ENCODE peak calls at places on chromosomes 3 and 15, in eight cellular contexts. One of them, this sample, is unnamed.

GRCh38 chr3:153029350-153029749 is 132.7 kb upstream of the RAP2B start:
- DNase-seq in NCI-H748 treated with DMSO at 0.1 percent for 48 hours: no peak
- DNase-seq in GDM1: no peak
- DNase-seq in activated T-helper 1 cell treated with anti-CD3 and anti-CD28 coated beads, Interleukin-12 subunit alpha, Interleukin-12 subunit beta, Interleukin-2, Interleukin-4 antibody, amounts not matched to agents 30 ng/mL and 10 ng/mL and 1 ng/mL, durations not matched to agents 14 hours and 24 hours and 36 hours: no peak
- DNase-seq in left colon: no peak
- DNase-seq in activated effector memory CD4-positive, alpha-beta T cell treated with Interleukin-2 at 50 U/mL for 16 hours: no peak
- DNase-seq in stimulated activated CD8-positive, alpha-beta memory T cell treated with anti-CD3 and anti-CD28 coated beads, Interleukin-12 subunit alpha, Interleukin-12 subunit beta, amount 100 ng/mL, for 4 hours: no peak
- DNase-seq in HS-27A: no peak
- DNase-seq in this sample: no peak

GRCh38 chr15:44289352-44289790 is 852 bp downstream of the GOLM2 start:
- DNase-seq in GDM1: no peak
- DNase-seq in activated effector memory CD4-positive, alpha-beta T cell treated with Interleukin-2 at 50 U/mL for 16 hours: peak; percentile 2
- DNase-seq in NCI-H748 treated with DMSO at 0.1 percent for 48 hours: no peak
- DNase-seq in HS-27A: no peak
- DNase-seq in activated T-helper 1 cell treated with anti-CD3 and anti-CD28 coated beads, Interleukin-12 subunit alpha, Interleukin-12 subunit beta, Interleukin-2, Interleukin-4 antibody, amounts not matched to agents 30 ng/mL and 10 ng/mL and 1 ng/mL, durations not matched to agents 14 hours and 24 hours and 36 hours: no peak
- DNase-seq in stimulated activated CD8-positive, alpha-beta memory T cell treated with anti-CD3 and anti-CD28 coated beads, Interleukin-12 subunit alpha, Interleukin-12 subunit beta, amount 100 ng/mL, for 4 hours: no peak
- DNase-seq in left colon: no peak
- DNase-seq in this sample: no peak

GRCh38 chr3:18572809-18573208 is 147.7 kb upstream of the SATB1 start:
- DNase-seq in activated effector memory CD4-positive, alpha-beta T cell treated with Interleukin-2 at 50 U/mL for 16 hours: no peak
- DNase-seq in left colon: no peak
- DNase-seq in GDM1: no peak
- DNase-seq in activated T-helper 1 cell treated with anti-CD3 and anti-CD28 coated beads, Interleukin-12 subunit alpha, Interleukin-12 subunit beta, Interleukin-2, Interleukin-4 antibody, amounts not matched to agents 30 ng/mL and 10 ng/mL and 1 ng/mL, durations not matched to agents 14 hours and 24 hours and 36 hours: no peak
- DNase-seq in NCI-H748 treated with DMSO at 0.1 percent for 48 hours: no peak
- DNase-seq in HS-27A: no peak
- DNase-seq in stimulated activated CD8-positive, alpha-beta memory T cell treated with anti-CD3 and anti-CD28 coated beads, Interleukin-12 subunit alpha, Interleukin-12 subunit beta, amount 100 ng/mL, for 4 hours: no peak
- DNase-seq in this sample: no peak

GRCh38 chr15:31173790-31174450 is 72.4 kb upstream of the TRPM1 start:
- DNase-seq in activated effector memory CD4-positive, alpha-beta T cell treated with Interleukin-2 at 50 U/mL for 16 hours: no peak
- DNase-seq in stimulated activated CD8-positive, alpha-beta memory T cell treated with anti-CD3 and anti-CD28 coated beads, Interleukin-12 subunit alpha, Interleukin-12 subunit beta, amount 100 ng/mL, for 4 hours: no peak
- DNase-seq in GDM1: no peak
- DNase-seq in left colon: no peak
- DNase-seq in activated T-helper 1 cell treated with anti-CD3 and anti-CD28 coated beads, Interleukin-12 subunit alpha, Interleukin-12 subunit beta, Interleukin-2, Interleukin-4 antibody, amounts not matched to agents 30 ng/mL and 10 ng/mL and 1 ng/mL, durations not matched to agents 14 hours and 24 hours and 36 hours: no peak
- DNase-seq in HS-27A: no peak
- DNase-seq in NCI-H748 treated with DMSO at 0.1 percent for 48 hours: no peak
- DNase-seq in this sample: no peak

GRCh38 chr3:12990781-12991480 is 82.3 kb downstream of the IQSEC1 start:
- DNase-seq in GDM1: no peak
- DNase-seq in activated effector memory CD4-positive, alpha-beta T cell treated with Interleukin-2 at 50 U/mL for 16 hours: no peak
- DNase-seq in NCI-H748 treated with DMSO at 0.1 percent for 48 hours: no peak
- DNase-seq in left colon: no peak
- DNase-seq in HS-27A: no peak
- DNase-seq in stimulated activated CD8-positive, alpha-beta memory T cell treated with anti-CD3 and anti-CD28 coated beads, Interleukin-12 subunit alpha, Interleukin-12 subunit beta, amount 100 ng/mL, for 4 hours: no peak
- DNase-seq in activated T-helper 1 cell treated with anti-CD3 and anti-CD28 coated beads, Interleukin-12 subunit alpha, Interleukin-12 subunit beta, Interleukin-2, Interleukin-4 antibody, amounts not matched to agents 30 ng/mL and 10 ng/mL and 1 ng/mL, durations not matched to agents 14 hours and 24 hours and 36 hours: no peak
- DNase-seq in this sample: no peak

GRCh38 chr15:88664151-88664778 is 25.4 kb downstream of the ISG20 start:
- DNase-seq in HS-27A: no peak
- DNase-seq in activated T-helper 1 cell treated with anti-CD3 and anti-CD28 coated beads, Interleukin-12 subunit alpha, Interleukin-12 subunit beta, Interleukin-2, Interleukin-4 antibody, amounts not matched to agents 30 ng/mL and 10 ng/mL and 1 ng/mL, durations not matched to agents 14 hours and 24 hours and 36 hours: no peak
- DNase-seq in left colon: no peak
- DNase-seq in NCI-H748 treated with DMSO at 0.1 percent for 48 hours: no peak
- DNase-seq in stimulated activated CD8-positive, alpha-beta memory T cell treated with anti-CD3 and anti-CD28 coated beads, Interleukin-12 subunit alpha, Interleukin-12 subunit beta, amount 100 ng/mL, for 4 hours: no peak
- DNase-seq in GDM1: no peak
- DNase-seq in activated effector memory CD4-positive, alpha-beta T cell treated with Interleukin-2 at 50 U/mL for 16 hours: peak; percentile 32
- DNase-seq in this sample: no peak

GRCh38 chr15:28923726-28924280 is 38.0 kb downstream of the APBA2 start:
- DNase-seq in stimulated activated CD8-positive, alpha-beta memory T cell treated with anti-CD3 and anti-CD28 coated beads, Interleukin-12 subunit alpha, Interleukin-12 subunit beta, amount 100 ng/mL, for 4 hours: no peak
- DNase-seq in activated effector memory CD4-positive, alpha-beta T cell treated with Interleukin-2 at 50 U/mL for 16 hours: no peak
- DNase-seq in left colon: no peak
- DNase-seq in GDM1: no peak
- DNase-seq in HS-27A: no peak
- DNase-seq in activated T-helper 1 cell treated with anti-CD3 and anti-CD28 coated beads, Interleukin-12 subunit alpha, Interleukin-12 subunit beta, Interleukin-2, Interleukin-4 antibody, amounts not matched to agents 30 ng/mL and 10 ng/mL and 1 ng/mL, durations not matched to agents 14 hours and 24 hours and 36 hours: no peak
- DNase-seq in NCI-H748 treated with DMSO at 0.1 percent for 48 hours: no peak
- DNase-seq in this sample: no peak

GRCh38 chr3:18891641-18892040 is 256.7 kb upstream of the KCNH8 start:
- DNase-seq in GDM1: no peak
- DNase-seq in activated effector memory CD4-positive, alpha-beta T cell treated with Interleukin-2 at 50 U/mL for 16 hours: no peak
- DNase-seq in activated T-helper 1 cell treated with anti-CD3 and anti-CD28 coated beads, Interleukin-12 subunit alpha, Interleukin-12 subunit beta, Interleukin-2, Interleukin-4 antibody, amounts not matched to agents 30 ng/mL and 10 ng/mL and 1 ng/mL, durations not matched to agents 14 hours and 24 hours and 36 hours: no peak
- DNase-seq in stimulated activated CD8-positive, alpha-beta memory T cell treated with anti-CD3 and anti-CD28 coated beads, Interleukin-12 subunit alpha, Interleukin-12 subunit beta, amount 100 ng/mL, for 4 hours: no peak
- DNase-seq in NCI-H748 treated with DMSO at 0.1 percent for 48 hours: no peak
- DNase-seq in left colon: no peak
- DNase-seq in HS-27A: no peak
- DNase-seq in this sample: no peak

GRCh38 chr3:32412887-32413286 is 21.2 kb downstream of the CMTM7 start:
- DNase-seq in NCI-H748 treated with DMSO at 0.1 percent for 48 hours: no peak
- DNase-seq in GDM1: no peak
- DNase-seq in left colon: no peak
- DNase-seq in activated effector memory CD4-positive, alpha-beta T cell treated with Interleukin-2 at 50 U/mL for 16 hours: no peak
- DNase-seq in activated T-helper 1 cell treated with anti-CD3 and anti-CD28 coated beads, Interleukin-12 subunit alpha, Interleukin-12 subunit beta, Interleukin-2, Interleukin-4 antibody, amounts not matched to agents 30 ng/mL and 10 ng/mL and 1 ng/mL, durations not matched to agents 14 hours and 24 hours and 36 hours: no peak
- DNase-seq in stimulated activated CD8-positive, alpha-beta memory T cell treated with anti-CD3 and anti-CD28 coated beads, Interleukin-12 subunit alpha, Interleukin-12 subunit beta, amount 100 ng/mL, for 4 hours: no peak
- DNase-seq in HS-27A: no peak
- DNase-seq in this sample: no peak

GRCh38 chr3:50464578-50464977 is 38.9 kb downstream of the CACNA2D2 start:
- DNase-seq in HS-27A: no peak
- DNase-seq in left colon: no peak
- DNase-seq in GDM1: no peak
- DNase-seq in NCI-H748 treated with DMSO at 0.1 percent for 48 hours: no peak
- DNase-seq in activated effector memory CD4-positive, alpha-beta T cell treated with Interleukin-2 at 50 U/mL for 16 hours: no peak
- DNase-seq in activated T-helper 1 cell treated with anti-CD3 and anti-CD28 coated beads, Interleukin-12 subunit alpha, Interleukin-12 subunit beta, Interleukin-2, Interleukin-4 antibody, amounts not matched to agents 30 ng/mL and 10 ng/mL and 1 ng/mL, durations not matched to agents 14 hours and 24 hours and 36 hours: no peak
- DNase-seq in stimulated activated CD8-positive, alpha-beta memory T cell treated with anti-CD3 and anti-CD28 coated beads, Interleukin-12 subunit alpha, Interleukin-12 subunit beta, amount 100 ng/mL, for 4 hours: no peak
- DNase-seq in this sample: no peak

GRCh38 chr3:187669675-187670504 is at the start of gene SST:
- DNase-seq in HS-27A: no peak
- DNase-seq in activated T-helper 1 cell treated with anti-CD3 and anti-CD28 coated beads, Interleukin-12 subunit alpha, Interleukin-12 subunit beta, Interleukin-2, Interleukin-4 antibody, amounts not matched to agents 30 ng/mL and 10 ng/mL and 1 ng/mL, durations not matched to agents 14 hours and 24 hours and 36 hours: no peak
- DNase-seq in left colon: no peak
- DNase-seq in NCI-H748 treated with DMSO at 0.1 percent for 48 hours: no peak
- DNase-seq in GDM1: no peak
- DNase-seq in activated effector memory CD4-positive, alpha-beta T cell treated with Interleukin-2 at 50 U/mL for 16 hours: no peak
- DNase-seq in stimulated activated CD8-positive, alpha-beta memory T cell treated with anti-CD3 and anti-CD28 coated beads, Interleukin-12 subunit alpha, Interleukin-12 subunit beta, amount 100 ng/mL, for 4 hours: no peak
- DNase-seq in this sample: no peak

GRCh38 chr15:38128389-38128788 is 124.2 kb upstream of the SPRED1 start:
- DNase-seq in left colon: no peak
- DNase-seq in activated T-helper 1 cell treated with anti-CD3 and anti-CD28 coated beads, Interleukin-12 subunit alpha, Interleukin-12 subunit beta, Interleukin-2, Interleukin-4 antibody, amounts not matched to agents 30 ng/mL and 10 ng/mL and 1 ng/mL, durations not matched to agents 14 hours and 24 hours and 36 hours: no peak
- DNase-seq in GDM1: no peak
- DNase-seq in HS-27A: no peak
- DNase-seq in activated effector memory CD4-positive, alpha-beta T cell treated with Interleukin-2 at 50 U/mL for 16 hours: no peak
- DNase-seq in NCI-H748 treated with DMSO at 0.1 percent for 48 hours: no peak
- DNase-seq in stimulated activated CD8-positive, alpha-beta memory T cell treated with anti-CD3 and anti-CD28 coated beads, Interleukin-12 subunit alpha, Interleukin-12 subunit beta, amount 100 ng/mL, for 4 hours: no peak
- DNase-seq in this sample: no peak

GRCh38 chr3:158570999-158571702 is at the start of gene MLF1:
- DNase-seq in NCI-H748 treated with DMSO at 0.1 percent for 48 hours: peak; percentile 62
- DNase-seq in stimulated activated CD8-positive, alpha-beta memory T cell treated with anti-CD3 and anti-CD28 coated beads, Interleukin-12 subunit alpha, Interleukin-12 subunit beta, amount 100 ng/mL, for 4 hours: peak; percentile 56
- DNase-seq in left colon: peak; percentile 97
- DNase-seq in HS-27A: peak; percentile 83
- DNase-seq in GDM1: peak; percentile 64
- DNase-seq in activated T-helper 1 cell treated with anti-CD3 and anti-CD28 coated beads, Interleukin-12 subunit alpha, Interleukin-12 subunit beta, Interleukin-2, Interleukin-4 antibody, amounts not matched to agents 30 ng/mL and 10 ng/mL and 1 ng/mL, durations not matched to agents 14 hours and 24 hours and 36 hours: peak; percentile 80
- DNase-seq in activated effector memory CD4-positive, alpha-beta T cell treated with Interleukin-2 at 50 U/mL for 16 hours: peak; percentile 65
- DNase-seq in this sample: peak; percentile 59

GRCh38 chr15:41870689-41871081 is 23.2 kb downstream of the SPTBN5 start:
- DNase-seq in activated T-helper 1 cell treated with anti-CD3 and anti-CD28 coated beads, Interleukin-12 subunit alpha, Interleukin-12 subunit beta, Interleukin-2, Interleukin-4 antibody, amounts not matched to agents 30 ng/mL and 10 ng/mL and 1 ng/mL, durations not matched to agents 14 hours and 24 hours and 36 hours: peak; percentile 48
- DNase-seq in GDM1: no peak
- DNase-seq in HS-27A: no peak
- DNase-seq in left colon: no peak
- DNase-seq in NCI-H748 treated with DMSO at 0.1 percent for 48 hours: no peak
- DNase-seq in activated effector memory CD4-positive, alpha-beta T cell treated with Interleukin-2 at 50 U/mL for 16 hours: peak; percentile 25
- DNase-seq in stimulated activated CD8-positive, alpha-beta memory T cell treated with anti-CD3 and anti-CD28 coated beads, Interleukin-12 subunit alpha, Interleukin-12 subunit beta, amount 100 ng/mL, for 4 hours: peak; percentile 21
- DNase-seq in this sample: peak; percentile 44

This sample was measured in T-helper 17 cell.